ENCODE peak calls at places on chromosomes 12 and 14, in ten cellular contexts. One of them, this sample, is unnamed.

GRCh38 chr12:105378821-105379400 is 48.4 kb downstream of the C12orf75 start:
- DNase-seq in transverse colon: no peak
- DNase-seq in lung: no peak
- DNase-seq in right atrium auricular region: no peak
- DNase-seq in fibroblast of lung: peak; percentile 14
- DNase-seq in endothelial cell of umbilical vein: peak; percentile 49
- DNase-seq in colonic mucosa: no peak
- DNase-seq in neural progenitor cell: no peak
- DNase-seq in Peyer's patch: no peak
- DNase-seq in lower lobe of right lung: no peak
- DNase-seq in this sample: no peak

GRCh38 chr12:23253191-23253590 is 628.2 kb downstream of the ETNK1 start:
- DNase-seq in transverse colon: no peak
- DNase-seq in lung: no peak
- DNase-seq in right atrium auricular region: no peak
- DNase-seq in fibroblast of lung: no peak
- DNase-seq in endothelial cell of umbilical vein: peak; percentile 74
- DNase-seq in colonic mucosa: no peak
- DNase-seq in neural progenitor cell: no peak
- DNase-seq in Peyer's patch: no peak
- DNase-seq in lower lobe of right lung: no peak
- DNase-seq in this sample: no peak

GRCh38 chr12:26031814-26032213 is 73.3 kb downstream of the RASSF8 start:
- DNase-seq in transverse colon: no peak
- DNase-seq in lung: no peak
- DNase-seq in right atrium auricular region: no peak
- DNase-seq in fibroblast of lung: peak; percentile 29
- DNase-seq in endothelial cell of umbilical vein: no peak
- DNase-seq in colonic mucosa: no peak
- DNase-seq in neural progenitor cell: no peak
- DNase-seq in Peyer's patch: no peak
- DNase-seq in lower lobe of right lung: no peak
- DNase-seq in this sample: no peak

GRCh38 chr14:94036328-94037167 is 10.4 kb downstream of the OTUB2 start:
- DNase-seq in transverse colon: peak; percentile 81
- DNase-seq in lung: peak; percentile 68
- DNase-seq in right atrium auricular region: peak; percentile 81
- DNase-seq in fibroblast of lung: peak; percentile 64
- DNase-seq in endothelial cell of umbilical vein: peak; percentile 69
- DNase-seq in colonic mucosa: peak; percentile 81
- DNase-seq in neural progenitor cell: peak; percentile 44
- DNase-seq in Peyer's patch: peak; percentile 80
- DNase-seq in lower lobe of right lung: peak; percentile 71
- DNase-seq in this sample: peak; percentile 34

GRCh38 chr12:109944975-109945374 is 44.9 kb downstream of the TCHP start:
- DNase-seq in transverse colon: no peak
- DNase-seq in lung: no peak
- DNase-seq in right atrium auricular region: no peak
- DNase-seq in fibroblast of lung: peak; percentile 71
- DNase-seq in endothelial cell of umbilical vein: peak; percentile 74
- DNase-seq in colonic mucosa: no peak
- DNase-seq in neural progenitor cell: peak; percentile 89
- DNase-seq in Peyer's patch: no peak
- DNase-seq in lower lobe of right lung: no peak
- DNase-seq in this sample: no peak

GRCh38 chr12:96099986-96100385 is 64.6 kb upstream of the LTA4H start:
- DNase-seq in transverse colon: no peak
- DNase-seq in lung: no peak
- DNase-seq in right atrium auricular region: no peak
- DNase-seq in fibroblast of lung: no peak
- DNase-seq in endothelial cell of umbilical vein: peak; percentile 61
- DNase-seq in colonic mucosa: no peak
- DNase-seq in neural progenitor cell: no peak
- DNase-seq in Peyer's patch: no peak
- DNase-seq in lower lobe of right lung: no peak
- DNase-seq in this sample: no peak

GRCh38 chr12:51904951-51905471 is 2.3 kb upstream of the ACVRL1 start:
- DNase-seq in transverse colon: peak; percentile 9
- DNase-seq in lung: no peak
- DNase-seq in right atrium auricular region: no peak
- DNase-seq in fibroblast of lung: peak; percentile 77
- DNase-seq in endothelial cell of umbilical vein: no peak
- DNase-seq in colonic mucosa: no peak
- DNase-seq in neural progenitor cell: no peak
- DNase-seq in Peyer's patch: no peak
- DNase-seq in lower lobe of right lung: no peak
- DNase-seq in this sample: no peak

GRCh38 chr14:23861666-23862065 is 91.9 kb upstream of the DHRS4 start:
- DNase-seq in transverse colon: no peak
- DNase-seq in lung: peak; percentile 31
- DNase-seq in right atrium auricular region: no peak
- DNase-seq in fibroblast of lung: no peak
- DNase-seq in endothelial cell of umbilical vein: peak; percentile 7
- DNase-seq in colonic mucosa: peak; percentile 24
- DNase-seq in neural progenitor cell: no peak
- DNase-seq in Peyer's patch: no peak
- DNase-seq in lower lobe of right lung: no peak
- DNase-seq in this sample: no peak

GRCh38 chr12:50925920-50926319 is 26.4 kb upstream of the HIGD1C start:
- DNase-seq in transverse colon: no peak
- DNase-seq in lung: no peak
- DNase-seq in right atrium auricular region: no peak
- DNase-seq in fibroblast of lung: no peak
- DNase-seq in endothelial cell of umbilical vein: no peak
- DNase-seq in colonic mucosa: no peak
- DNase-seq in neural progenitor cell: no peak
- DNase-seq in Peyer's patch: no peak
- DNase-seq in lower lobe of right lung: no peak
- DNase-seq in this sample: no peak

GRCh38 chr12:116076399-116076798 is 201.1 kb downstream of the MED13L start:
- DNase-seq in transverse colon: no peak
- DNase-seq in lung: no peak
- DNase-seq in right atrium auricular region: no peak
- DNase-seq in fibroblast of lung: peak; percentile 35
- DNase-seq in endothelial cell of umbilical vein: no peak
- DNase-seq in colonic mucosa: no peak
- DNase-seq in neural progenitor cell: no peak
- DNase-seq in Peyer's patch: no peak
- DNase-seq in lower lobe of right lung: no peak
- DNase-seq in this sample: no peak

GRCh38 chr12:108333898-108334699 is 5.0 kb downstream of the CMKLR1 start:
- DNase-seq in transverse colon: no peak
- DNase-seq in lung: no peak
- DNase-seq in right atrium auricular region: no peak
- DNase-seq in fibroblast of lung: no peak
- DNase-seq in endothelial cell of umbilical vein: peak; percentile 67
- DNase-seq in colonic mucosa: no peak
- DNase-seq in neural progenitor cell: no peak
- DNase-seq in Peyer's patch: no peak
- DNase-seq in lower lobe of right lung: no peak
- DNase-seq in this sample: no peak

DNA sequence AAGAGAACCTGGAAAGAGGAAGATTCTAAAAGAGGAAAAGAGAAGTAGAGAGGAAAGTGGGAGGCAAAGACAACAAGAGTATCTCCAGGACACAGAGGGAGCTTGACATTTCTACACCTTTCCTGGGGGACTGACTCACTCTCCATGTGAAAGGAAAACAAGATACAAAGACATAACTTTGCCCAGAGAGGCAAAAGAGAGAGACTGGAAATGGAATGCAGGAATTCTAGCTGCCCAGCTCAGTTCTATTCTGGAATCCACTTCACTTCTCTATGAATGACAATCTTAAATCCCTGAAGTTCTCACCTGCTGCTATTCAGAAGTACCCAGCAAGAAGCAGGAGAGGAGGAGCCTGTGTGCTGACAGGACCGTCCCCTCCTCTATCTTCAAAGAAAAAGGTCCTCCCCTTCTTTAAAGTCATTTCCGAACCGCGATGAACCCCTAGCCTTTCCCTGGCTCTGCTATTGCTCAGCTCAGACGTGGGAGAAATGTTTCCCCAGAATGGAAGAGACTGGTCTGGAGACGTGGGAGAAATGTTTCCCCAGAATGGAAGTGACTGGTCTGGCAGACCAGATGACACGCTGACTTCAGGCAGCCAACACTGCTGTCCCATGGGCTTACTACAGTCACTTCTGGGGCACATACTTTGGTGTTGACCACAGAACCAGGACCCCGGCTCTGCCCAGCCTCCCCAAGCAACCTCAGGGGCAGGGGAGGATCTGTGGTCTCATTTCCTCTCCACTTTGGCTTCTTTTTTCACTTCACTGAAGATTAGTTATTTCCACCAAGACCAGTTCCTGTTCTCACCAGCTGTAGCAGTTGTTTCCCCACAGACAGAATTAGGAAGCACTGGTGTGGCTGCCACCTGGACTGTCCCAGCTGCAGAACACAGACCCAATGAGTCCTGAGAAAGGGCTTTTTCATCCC is 8.3 kb downstream of the FMNL3 start:
- DNase-seq in transverse colon: peak; percentile 21
- DNase-seq in lung: no peak
- DNase-seq in right atrium auricular region: peak; percentile 74
- DNase-seq in fibroblast of lung: peak; percentile 19
- DNase-seq in endothelial cell of umbilical vein: peak; percentile 83
- DNase-seq in colonic mucosa: no peak
- DNase-seq in neural progenitor cell: peak; percentile 41
- DNase-seq in Peyer's patch: no peak
- DNase-seq in lower lobe of right lung: no peak
- DNase-seq in this sample: no peak
- H3K27ac ChIP-seq in transverse colon: peak overlapping the region; percentile 49
- H3K27ac ChIP-seq in lung: peak overlapping the region; percentile 53
- H3K27ac ChIP-seq in right atrium auricular region: peak overlapping the region; percentile 73
- H3K27ac ChIP-seq in fibroblast of lung: peak overlapping the region; percentile 18
- H3K27ac ChIP-seq in endothelial cell of umbilical vein: peak overlapping the region; percentile 81
- H3K27ac ChIP-seq in colonic mucosa: peak overlapping the region; percentile 3
- H3K27ac ChIP-seq in neural progenitor cell: no peak overlapping the region
- H3K27ac ChIP-seq in Peyer's patch: peak overlapping the region; percentile 60
- H3K27ac ChIP-seq in lower lobe of right lung: peak overlapping the region; percentile 74
- H3K27ac ChIP-seq in this sample: peak overlapping the region; percentile 73

DNA sequence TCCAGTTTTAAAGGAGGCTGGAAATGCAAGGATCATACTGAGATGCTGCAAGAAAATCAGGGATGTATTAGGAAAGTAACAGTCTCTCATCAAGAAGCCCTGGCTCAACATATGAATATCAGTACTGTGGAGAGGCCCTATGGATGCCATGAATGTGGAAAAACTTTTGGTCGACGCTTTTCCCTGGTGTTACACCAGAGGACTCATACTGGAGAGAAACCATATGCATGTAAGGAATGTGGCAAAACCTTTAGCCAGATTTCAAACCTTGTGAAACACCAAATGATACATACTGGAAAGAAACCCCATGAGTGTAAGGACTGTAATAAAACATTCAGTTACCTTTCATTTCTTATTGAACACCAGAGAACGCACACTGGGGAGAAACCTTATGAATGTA is 24.5 kb downstream of the ZNF891 start:
- DNase-seq in transverse colon: no peak
- DNase-seq in lung: no peak
- DNase-seq in right atrium auricular region: no peak
- DNase-seq in fibroblast of lung: peak; percentile 14
- DNase-seq in endothelial cell of umbilical vein: peak; percentile 11
- DNase-seq in colonic mucosa: no peak
- DNase-seq in neural progenitor cell: no peak
- DNase-seq in Peyer's patch: no peak
- DNase-seq in lower lobe of right lung: no peak
- DNase-seq in this sample: no peak
- H3K9me3 ChIP-seq in transverse colon: peaks cover 100% of the 10 kb centered on the region
- H3K9me3 ChIP-seq in lung: peaks cover 75% of the 10 kb centered on the region
- H3K9me3 ChIP-seq in right atrium auricular region: peaks cover 100% of the 10 kb centered on the region
- H3K9me3 ChIP-seq in fibroblast of lung: peaks cover 7% of the 10 kb centered on the region
- H3K9me3 ChIP-seq in endothelial cell of umbilical vein: peaks cover 33% of the 10 kb centered on the region
- H3K9me3 ChIP-seq in colonic mucosa: peaks cover 33% of the 10 kb centered on the region
- H3K9me3 ChIP-seq in neural progenitor cell: peaks cover 83% of the 10 kb centered on the region
- H3K9me3 ChIP-seq in Peyer's patch: peaks cover 100% of the 10 kb centered on the region
- H3K9me3 ChIP-seq in lower lobe of right lung: peaks cover 100% of the 10 kb centered on the region
- H3K9me3 ChIP-seq in this sample: peaks cover 48% of the 10 kb centered on the region

DNA sequence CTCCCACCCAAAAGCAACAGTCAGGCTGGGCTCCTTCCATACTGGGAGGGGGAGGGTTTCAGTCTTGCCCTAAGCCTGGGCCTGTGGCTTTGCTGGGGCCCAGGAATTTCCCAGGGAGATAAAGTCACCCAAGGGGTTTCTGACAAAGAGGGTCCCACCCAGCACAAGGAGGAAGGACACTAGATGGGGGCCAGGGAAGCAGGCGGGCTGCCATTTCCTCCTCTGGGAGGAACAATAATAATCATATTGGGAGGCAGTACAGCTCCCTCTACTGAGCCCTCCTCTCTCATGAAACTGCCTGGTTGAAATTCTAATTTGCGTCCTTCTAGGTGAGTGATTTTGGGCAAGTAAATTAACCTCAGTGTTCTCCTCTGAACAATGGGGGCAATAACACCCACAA is 7.9 kb downstream of the SLC8B1 start:
- DNase-seq in transverse colon: no peak
- DNase-seq in lung: no peak
- DNase-seq in right atrium auricular region: no peak
- DNase-seq in fibroblast of lung: no peak
- DNase-seq in endothelial cell of umbilical vein: no peak
- DNase-seq in colonic mucosa: no peak
- DNase-seq in neural progenitor cell: no peak
- DNase-seq in Peyer's patch: no peak
- DNase-seq in lower lobe of right lung: no peak
- DNase-seq in this sample: no peak
- TF ChIP-seq CTCF in transverse colon: no peak
- TF ChIP-seq CTCF in lung: no peak
- TF ChIP-seq CTCF in right atrium auricular region: peak; percentile 37
- TF ChIP-seq CTCF in fibroblast of lung: peak; percentile 14
- TF ChIP-seq CTCF in endothelial cell of umbilical vein: no peak
- TF ChIP-seq CTCF in colonic mucosa: no peak
- TF ChIP-seq CTCF in neural progenitor cell: peak; percentile 3
- TF ChIP-seq CTCF in Peyer's patch: no peak
- TF ChIP-seq CTCF in lower lobe of right lung: no peak
- TF ChIP-seq CTCF in this sample: peak; percentile 8

DNA sequence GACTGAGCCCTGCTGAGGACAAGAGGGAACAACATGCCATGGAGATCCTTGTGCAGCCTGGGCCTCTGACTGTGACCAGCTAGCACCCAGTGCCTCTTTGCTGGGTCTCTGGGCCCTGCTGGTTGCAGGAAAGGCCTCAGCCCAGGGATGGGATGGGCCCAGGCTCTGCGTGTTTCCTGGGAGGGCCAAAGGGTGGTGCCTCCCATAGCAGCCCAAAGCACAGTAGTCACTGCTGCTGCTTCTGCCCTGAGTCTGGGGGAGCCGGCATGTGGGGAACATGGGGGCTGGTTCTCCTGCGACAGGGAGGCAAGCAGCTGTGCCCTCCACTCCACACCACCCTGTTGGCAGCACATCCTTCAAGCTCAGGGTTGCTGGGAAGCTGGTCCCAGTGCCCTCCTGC is 18.5 kb downstream of the ANHX start:
- DNase-seq in transverse colon: no peak
- DNase-seq in lung: no peak
- DNase-seq in right atrium auricular region: peak; percentile 11
- DNase-seq in fibroblast of lung: no peak
- DNase-seq in endothelial cell of umbilical vein: no peak
- DNase-seq in colonic mucosa: no peak
- DNase-seq in neural progenitor cell: no peak
- DNase-seq in Peyer's patch: no peak
- DNase-seq in lower lobe of right lung: no peak
- DNase-seq in this sample: no peak
- H3K27ac ChIP-seq in transverse colon: no peak overlapping the region
- H3K27ac ChIP-seq in lung: no peak overlapping the region
- H3K27ac ChIP-seq in right atrium auricular region: no peak overlapping the region
- H3K27ac ChIP-seq in fibroblast of lung: no peak overlapping the region
- H3K27ac ChIP-seq in endothelial cell of umbilical vein: no peak overlapping the region
- H3K27ac ChIP-seq in colonic mucosa: no peak overlapping the region
- H3K27ac ChIP-seq in neural progenitor cell: no peak overlapping the region
- H3K27ac ChIP-seq in Peyer's patch: no peak overlapping the region
- H3K27ac ChIP-seq in lower lobe of right lung: no peak overlapping the region
- H3K27ac ChIP-seq in this sample: no peak overlapping the region

GRCh38 chr12:132886529-132887477 is 602 bp downstream of the CHFR start:
- DNase-seq in transverse colon: peak; percentile 20
- DNase-seq in lung: peak; percentile 29
- DNase-seq in right atrium auricular region: no peak
- DNase-seq in fibroblast of lung: peak; percentile 5
- DNase-seq in endothelial cell of umbilical vein: peak; percentile 17
- DNase-seq in colonic mucosa: peak; percentile 35
- DNase-seq in neural progenitor cell: no peak
- DNase-seq in Peyer's patch: no peak
- DNase-seq in lower lobe of right lung: peak; percentile 60
- DNase-seq in this sample: no peak
- H3K9me3 ChIP-seq in transverse colon: no peaks in the 10 kb centered on the region
- H3K9me3 ChIP-seq in lung: no peaks in the 10 kb centered on the region
- H3K9me3 ChIP-seq in right atrium auricular region: no peaks in the 10 kb centered on the region
- H3K9me3 ChIP-seq in fibroblast of lung: no peaks in the 10 kb centered on the region
- H3K9me3 ChIP-seq in endothelial cell of umbilical vein: no peaks in the 10 kb centered on the region
- H3K9me3 ChIP-seq in colonic mucosa: no peaks in the 10 kb centered on the region
- H3K9me3 ChIP-seq in neural progenitor cell: no peaks in the 10 kb centered on the region
- H3K9me3 ChIP-seq in Peyer's patch: no peaks in the 10 kb centered on the region
- H3K9me3 ChIP-seq in lower lobe of right lung: no peaks in the 10 kb centered on the region
- H3K9me3 ChIP-seq in this sample: peaks cover 27% of the 10 kb centered on the region